ENCODE peak calls at places on chromosomes 16 and 17, in seven cellular contexts. F is stomach, S is ovary, I is sigmoid colon, L is HFF-Myc, T is AG10803, B is WERI-Rb-1. G is an unnamed sample.

GRCh38 chr16:72015124-72015523 is 6.6 kb downstream of the DHODH start:
- DNase-seq in T (no peak), S (no peak), B (no peak), F (peak), L (no peak), I (no peak), G (no peak)

GRCh38 chr17:61575352-61575975 is 15.6 kb downstream of the NACA2 start:
- DNase-seq in T (no peak), S (no peak), B (no peak), I (no peak), F (no peak), L (no peak), G (no peak)

GRCh38 chr17:14768923-14769322 is 468.0 kb downstream of the HS3ST3B1 start:
- DNase-seq in I (no peak), F (no peak), T (no peak), L (no peak), B (no peak), S (no peak), G (no peak)

GRCh38 chr17:927611-928461 is 51.7 kb downstream of the NXN start:
- DNase-seq in F (peak), I (peak), B (no peak), S (no peak), L (no peak), T (peak), G (peak)

GRCh38 chr16:35745191-35745590 is 2285.8 kb downstream of the TP53TG3F start:
- DNase-seq in F (no peak), L (no peak), S (no peak), T (no peak), B (no peak), I (no peak), G (no peak)

GRCh38 chr16:11354733-11355574 is 9.7 kb downstream of the RMI2 start:
- DNase-seq in F (no peak), S (peak), I (peak), B (no peak), L (no peak), T (peak), G (no peak)

GRCh38 chr17:50362661-50363060 is 10.3 kb downstream of the MRPL27 start:
- DNase-seq in S (no peak), B (no peak), T (no peak), I (no peak), L (no peak), F (no peak), G (no peak)

GRCh38 chr17:7281953-7282751 is 634 bp downstream of the SLC2A4 start:
- DNase-seq in S (peak), I (peak), L (no peak), T (no peak), F (no peak), B (peak), G (no peak)

GRCh38 chr17:82092628-82092994 is 5.4 kb downstream of the FASN start:
- DNase-seq in I (no peak), L (no peak), F (no peak), T (no peak), B (no peak), S (no peak), G (no peak)

GRCh38 chr17:40564883-40565744 is at the start of gene CCR7:
- DNase-seq in S (no peak), B (no peak), T (no peak), I (no peak), L (no peak), F (peak), G (no peak)

GRCh38 chr17:19986941-19987714 is 9.5 kb upstream of the AKAP10 start:
- DNase-seq in S (no peak), L (no peak), I (no peak), F (no peak), T (no peak), B (no peak), G (no peak)

DNA sequence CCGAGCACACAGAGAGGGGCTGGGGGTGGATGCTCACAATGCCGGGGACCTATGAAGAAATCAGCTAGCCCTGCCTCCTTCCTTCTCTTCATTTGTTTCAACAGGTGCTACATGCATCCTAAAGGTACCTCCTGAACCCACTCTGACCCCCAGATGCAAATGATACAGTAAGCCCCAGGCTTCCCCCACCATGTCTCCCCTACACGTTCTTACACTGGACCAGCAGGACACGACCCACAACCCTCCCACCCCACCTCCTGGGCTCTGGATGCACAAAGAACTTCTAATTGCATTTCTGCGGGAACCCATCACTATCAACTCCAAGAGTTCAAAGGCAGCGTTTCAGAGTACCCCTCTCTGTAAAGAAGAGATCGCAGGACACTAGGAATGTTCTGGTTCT is 2.1 kb downstream of the XYLT1 start:
- DNase-seq in I (no peak), L (no peak), T (no peak), F (no peak), S (no peak), B (no peak), G (no peak)
- H3K4me3 ChIP-seq in I (peak), L (peak), T (peak), F (peak), S (peak), B (no peak), G (no peak)

DNA sequence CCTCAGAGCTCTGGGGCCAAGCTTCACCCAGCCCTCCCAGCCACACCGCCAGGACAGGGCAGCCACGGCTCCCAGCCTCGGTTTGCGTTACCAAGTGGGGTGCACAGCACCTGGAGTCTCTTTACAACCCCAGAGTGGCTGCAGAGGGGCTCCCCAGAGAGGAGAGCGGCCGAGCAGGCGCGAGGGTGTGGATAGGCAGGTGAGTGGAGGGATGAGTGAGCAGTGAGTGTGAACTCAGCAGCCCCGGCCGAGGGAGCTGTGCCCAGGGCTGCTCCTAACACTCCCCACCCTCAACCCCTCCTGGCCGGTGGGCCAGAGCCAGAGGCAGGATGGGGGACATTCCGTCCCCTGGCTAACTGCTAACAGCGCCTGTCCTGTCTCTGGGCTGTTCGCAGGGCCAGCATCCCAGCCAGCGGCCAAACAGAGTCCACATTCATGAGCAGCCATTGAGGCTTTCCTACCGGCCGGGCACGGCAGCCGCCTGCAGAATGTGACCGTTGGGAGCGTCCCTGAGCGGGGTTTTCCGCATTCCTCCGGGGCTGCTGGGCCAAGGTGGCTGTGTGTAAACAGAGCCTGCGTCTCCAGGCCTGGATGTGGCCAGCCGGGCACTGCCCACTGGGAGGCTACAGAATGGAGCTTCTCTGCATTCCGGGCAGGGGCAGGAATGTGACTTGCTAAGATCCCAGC is 5.3 kb downstream of the ZNF469 start:
- DNase-seq in F (peak), B (no peak), T (peak), L (no peak), S (no peak), I (no peak), G (peak)
- TF ChIP-seq CTCF in F (no peak), B (no peak), T (no peak), L (no peak), S (no peak), I (no peak), G (no peak)

GRCh38 chr17:79182176-79183160 is 107.8 kb downstream of the ENGASE start:
- DNase-seq in B (no peak), I (no peak), T (no peak), L (no peak), F (no peak), S (no peak), G (no peak)
- H3K4me3 ChIP-seq in B (peak), I (no peak), T (no peak), L (no peak), F (no peak), S (no peak), G (no peak)

GRCh38 chr17:54948380-54948779 is 20.1 kb downstream of the COX11 start:
- DNase-seq in B (no peak), F (no peak), S (no peak), I (no peak), L (peak), T (peak), G (peak)
- TF ChIP-seq CTCF in B (no peak), F (no peak), S (no peak), I (no peak), L (no peak), T (no peak), G (no peak)

DNA sequence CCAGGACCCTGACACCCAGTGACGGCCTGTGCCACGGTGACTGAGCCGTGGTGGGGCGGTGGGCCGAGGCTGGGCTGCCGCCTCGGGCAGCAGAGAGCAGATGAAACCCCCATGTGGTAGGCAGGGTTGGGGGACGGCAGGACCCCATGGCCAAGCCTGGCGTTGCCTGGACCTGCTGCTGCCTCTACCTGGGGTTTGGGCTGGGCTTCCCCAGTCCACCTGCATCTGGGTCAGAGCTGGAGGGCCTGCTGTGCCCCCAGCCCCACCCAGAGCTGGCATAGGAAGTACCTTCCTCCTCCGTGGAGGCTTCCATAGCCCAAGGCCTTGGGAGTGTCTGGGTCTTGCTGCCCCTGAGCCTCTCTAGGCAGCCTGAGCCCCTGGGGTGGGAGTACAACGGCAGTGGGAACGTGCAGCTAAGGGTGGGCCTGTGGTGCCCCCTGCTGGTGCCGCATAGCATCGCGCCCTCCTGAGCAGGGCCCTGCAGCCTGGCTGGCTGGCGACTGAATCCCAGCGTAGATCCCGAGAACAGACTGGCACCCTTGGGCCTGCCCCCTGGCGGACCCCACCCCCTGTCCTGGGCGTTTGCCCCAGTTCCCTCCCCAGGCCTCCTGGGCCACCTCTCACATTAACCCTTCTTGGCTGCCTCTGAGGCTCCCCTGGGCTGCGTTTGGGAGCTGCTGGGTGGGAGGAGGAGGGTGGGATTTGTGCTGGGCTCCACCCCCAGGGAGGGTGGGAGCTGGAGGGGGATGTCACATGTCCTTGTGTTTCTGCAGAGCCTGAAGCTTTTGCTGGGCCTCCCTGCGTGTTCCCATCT is 12.6 kb upstream of the ATP6V0C start:
- DNase-seq in T (peak), L (peak), S (peak), F (peak), I (peak), B (peak), G (no peak)
- H3K4me3 ChIP-seq in T (no peak), L (no peak), S (peak), F (peak), I (peak), B (peak), G (no peak)